ENCODE peak calls at places on chromosomes 4 and X, in ten cellular contexts. One of them, this sample, is unnamed.

GRCh38 chr4:103499094-103499493 is 220.7 kb downstream of the TACR3 start:
- DNase-seq in neural progenitor cell: no peak
- DNase-seq in NCI-H1092: no peak
- DNase-seq in activated naive CD8-positive, alpha-beta T cell treated with anti-CD3 and anti-CD28 coated beads, Interleukin-2, amount 50 U/mL, for 24 hours: no peak
- DNase-seq in left colon: no peak
- DNase-seq in neural crest cell: no peak
- DNase-seq in stimulated activated CD4-positive, alpha-beta T cell treated with anti-CD3 and anti-CD28 coated beads, TNF-alpha, amount 100 ng/mL, for 48 hours: no peak
- DNase-seq in tibial nerve: no peak
- DNase-seq in COR-L47: no peak
- DNase-seq in effector memory CD8-positive, alpha-beta T cell: no peak
- DNase-seq in this sample: no peak

GRCh38 chrX:106510713-106511411 is 100.9 kb upstream of the RADX start:
- DNase-seq in activated naive CD8-positive, alpha-beta T cell treated with anti-CD3 and anti-CD28 coated beads, Interleukin-2, amount 50 U/mL, for 24 hours: no peak
- DNase-seq in left colon: no peak
- DNase-seq in stimulated activated CD4-positive, alpha-beta T cell treated with anti-CD3 and anti-CD28 coated beads, TNF-alpha, amount 100 ng/mL, for 48 hours: no peak
- DNase-seq in neural crest cell: no peak
- DNase-seq in tibial nerve: no peak
- DNase-seq in NCI-H1092: no peak
- DNase-seq in COR-L47: no peak
- DNase-seq in neural progenitor cell: no peak
- DNase-seq in effector memory CD8-positive, alpha-beta T cell: no peak
- DNase-seq in this sample: no peak

GRCh38 chrX:56281789-56282188 is 49.6 kb downstream of the KLF8 start:
- DNase-seq in neural progenitor cell: peak
- DNase-seq in effector memory CD8-positive, alpha-beta T cell: peak
- DNase-seq in tibial nerve: no peak
- DNase-seq in COR-L47: no peak
- DNase-seq in NCI-H1092: no peak
- DNase-seq in left colon: no peak
- DNase-seq in stimulated activated CD4-positive, alpha-beta T cell treated with anti-CD3 and anti-CD28 coated beads, TNF-alpha, amount 100 ng/mL, for 48 hours: no peak
- DNase-seq in activated naive CD8-positive, alpha-beta T cell treated with anti-CD3 and anti-CD28 coated beads, Interleukin-2, amount 50 U/mL, for 24 hours: no peak
- DNase-seq in neural crest cell: no peak
- DNase-seq in this sample: no peak

GRCh38 chrX:46961574-46962279 is 49.5 kb downstream of the JADE3 start:
- DNase-seq in stimulated activated CD4-positive, alpha-beta T cell treated with anti-CD3 and anti-CD28 coated beads, TNF-alpha, amount 100 ng/mL, for 48 hours: no peak
- DNase-seq in tibial nerve: no peak
- DNase-seq in activated naive CD8-positive, alpha-beta T cell treated with anti-CD3 and anti-CD28 coated beads, Interleukin-2, amount 50 U/mL, for 24 hours: no peak
- DNase-seq in neural progenitor cell: peak
- DNase-seq in effector memory CD8-positive, alpha-beta T cell: no peak
- DNase-seq in left colon: no peak
- DNase-seq in NCI-H1092: peak
- DNase-seq in COR-L47: no peak
- DNase-seq in neural crest cell: no peak
- DNase-seq in this sample: no peak

GRCh38 chr4:42391356-42391675 is 6.0 kb upstream of the SHISA3 start:
- DNase-seq in tibial nerve: no peak
- DNase-seq in activated naive CD8-positive, alpha-beta T cell treated with anti-CD3 and anti-CD28 coated beads, Interleukin-2, amount 50 U/mL, for 24 hours: no peak
- DNase-seq in neural crest cell: no peak
- DNase-seq in left colon: no peak
- DNase-seq in effector memory CD8-positive, alpha-beta T cell: no peak
- DNase-seq in stimulated activated CD4-positive, alpha-beta T cell treated with anti-CD3 and anti-CD28 coated beads, TNF-alpha, amount 100 ng/mL, for 48 hours: no peak
- DNase-seq in neural progenitor cell: no peak
- DNase-seq in NCI-H1092: no peak
- DNase-seq in COR-L47: no peak
- DNase-seq in this sample: no peak

GRCh38 chr4:38145741-38146140 is 185.5 kb downstream of the PTTG2 start:
- DNase-seq in tibial nerve: no peak
- DNase-seq in stimulated activated CD4-positive, alpha-beta T cell treated with anti-CD3 and anti-CD28 coated beads, TNF-alpha, amount 100 ng/mL, for 48 hours: no peak
- DNase-seq in activated naive CD8-positive, alpha-beta T cell treated with anti-CD3 and anti-CD28 coated beads, Interleukin-2, amount 50 U/mL, for 24 hours: no peak
- DNase-seq in effector memory CD8-positive, alpha-beta T cell: no peak
- DNase-seq in left colon: no peak
- DNase-seq in neural progenitor cell: no peak
- DNase-seq in NCI-H1092: no peak
- DNase-seq in neural crest cell: no peak
- DNase-seq in COR-L47: no peak
- DNase-seq in this sample: no peak

GRCh38 chr4:188023682-188024081 is 28.1 kb downstream of the ZFP42 start:
- DNase-seq in effector memory CD8-positive, alpha-beta T cell: no peak
- DNase-seq in NCI-H1092: no peak
- DNase-seq in left colon: no peak
- DNase-seq in COR-L47: no peak
- DNase-seq in stimulated activated CD4-positive, alpha-beta T cell treated with anti-CD3 and anti-CD28 coated beads, TNF-alpha, amount 100 ng/mL, for 48 hours: no peak
- DNase-seq in neural progenitor cell: no peak
- DNase-seq in neural crest cell: no peak
- DNase-seq in tibial nerve: no peak
- DNase-seq in activated naive CD8-positive, alpha-beta T cell treated with anti-CD3 and anti-CD28 coated beads, Interleukin-2, amount 50 U/mL, for 24 hours: no peak
- DNase-seq in this sample: no peak

GRCh38 chr4:6222761-6223292 is 22.5 kb upstream of the JAKMIP1 start:
- DNase-seq in left colon: no peak
- DNase-seq in stimulated activated CD4-positive, alpha-beta T cell treated with anti-CD3 and anti-CD28 coated beads, TNF-alpha, amount 100 ng/mL, for 48 hours: no peak
- DNase-seq in neural crest cell: peak
- DNase-seq in effector memory CD8-positive, alpha-beta T cell: no peak
- DNase-seq in COR-L47: no peak
- DNase-seq in activated naive CD8-positive, alpha-beta T cell treated with anti-CD3 and anti-CD28 coated beads, Interleukin-2, amount 50 U/mL, for 24 hours: no peak
- DNase-seq in tibial nerve: no peak
- DNase-seq in neural progenitor cell: peak
- DNase-seq in NCI-H1092: no peak
- DNase-seq in this sample: no peak

GRCh38 chr4:833731-834367 is 7.9 kb upstream of the CPLX1 start:
- DNase-seq in neural progenitor cell: no peak
- DNase-seq in stimulated activated CD4-positive, alpha-beta T cell treated with anti-CD3 and anti-CD28 coated beads, TNF-alpha, amount 100 ng/mL, for 48 hours: no peak
- DNase-seq in tibial nerve: no peak
- DNase-seq in left colon: no peak
- DNase-seq in activated naive CD8-positive, alpha-beta T cell treated with anti-CD3 and anti-CD28 coated beads, Interleukin-2, amount 50 U/mL, for 24 hours: no peak
- DNase-seq in COR-L47: no peak
- DNase-seq in neural crest cell: no peak
- DNase-seq in NCI-H1092: no peak
- DNase-seq in effector memory CD8-positive, alpha-beta T cell: no peak
- DNase-seq in this sample: no peak

GRCh38 chrX:119062750-119063374 is 9.9 kb upstream of the CT47C1 start:
- DNase-seq in effector memory CD8-positive, alpha-beta T cell: no peak
- DNase-seq in tibial nerve: no peak
- DNase-seq in COR-L47: no peak
- DNase-seq in activated naive CD8-positive, alpha-beta T cell treated with anti-CD3 and anti-CD28 coated beads, Interleukin-2, amount 50 U/mL, for 24 hours: no peak
- DNase-seq in neural progenitor cell: peak
- DNase-seq in left colon: no peak
- DNase-seq in stimulated activated CD4-positive, alpha-beta T cell treated with anti-CD3 and anti-CD28 coated beads, TNF-alpha, amount 100 ng/mL, for 48 hours: no peak
- DNase-seq in NCI-H1092: no peak
- DNase-seq in neural crest cell: no peak
- DNase-seq in this sample: no peak

GRCh38 chrX:2767631-2768455 is 16.0 kb downstream of the XG start:
- DNase-seq in left colon: peak
- DNase-seq in tibial nerve: peak
- DNase-seq in stimulated activated CD4-positive, alpha-beta T cell treated with anti-CD3 and anti-CD28 coated beads, TNF-alpha, amount 100 ng/mL, for 48 hours: no peak
- DNase-seq in neural progenitor cell: peak
- DNase-seq in activated naive CD8-positive, alpha-beta T cell treated with anti-CD3 and anti-CD28 coated beads, Interleukin-2, amount 50 U/mL, for 24 hours: no peak
- DNase-seq in NCI-H1092: no peak
- DNase-seq in neural crest cell: no peak
- DNase-seq in COR-L47: peak
- DNase-seq in effector memory CD8-positive, alpha-beta T cell: no peak
- DNase-seq in this sample: peak

GRCh38 chr4:154164931-154165839 is 326.4 kb downstream of the DCHS2 start:
- DNase-seq in neural crest cell: no peak
- DNase-seq in effector memory CD8-positive, alpha-beta T cell: no peak
- DNase-seq in COR-L47: no peak
- DNase-seq in activated naive CD8-positive, alpha-beta T cell treated with anti-CD3 and anti-CD28 coated beads, Interleukin-2, amount 50 U/mL, for 24 hours: peak
- DNase-seq in stimulated activated CD4-positive, alpha-beta T cell treated with anti-CD3 and anti-CD28 coated beads, TNF-alpha, amount 100 ng/mL, for 48 hours: peak
- DNase-seq in neural progenitor cell: no peak
- DNase-seq in tibial nerve: peak
- DNase-seq in left colon: no peak
- DNase-seq in NCI-H1092: no peak
- DNase-seq in this sample: peak

GRCh38 chrX:9211269-9211668 is 177.3 kb upstream of the FAM9B start:
- DNase-seq in left colon: no peak
- DNase-seq in COR-L47: no peak
- DNase-seq in NCI-H1092: no peak
- DNase-seq in neural progenitor cell: no peak
- DNase-seq in neural crest cell: no peak
- DNase-seq in effector memory CD8-positive, alpha-beta T cell: no peak
- DNase-seq in stimulated activated CD4-positive, alpha-beta T cell treated with anti-CD3 and anti-CD28 coated beads, TNF-alpha, amount 100 ng/mL, for 48 hours: no peak
- DNase-seq in activated naive CD8-positive, alpha-beta T cell treated with anti-CD3 and anti-CD28 coated beads, Interleukin-2, amount 50 U/mL, for 24 hours: no peak
- DNase-seq in tibial nerve: no peak
- DNase-seq in this sample: no peak

GRCh38 chrX:154476821-154477220 is 2.3 kb downstream of the LAGE3 start:
- DNase-seq in COR-L47: no peak
- DNase-seq in neural progenitor cell: no peak
- DNase-seq in stimulated activated CD4-positive, alpha-beta T cell treated with anti-CD3 and anti-CD28 coated beads, TNF-alpha, amount 100 ng/mL, for 48 hours: no peak
- DNase-seq in effector memory CD8-positive, alpha-beta T cell: no peak
- DNase-seq in activated naive CD8-positive, alpha-beta T cell treated with anti-CD3 and anti-CD28 coated beads, Interleukin-2, amount 50 U/mL, for 24 hours: no peak
- DNase-seq in NCI-H1092: no peak
- DNase-seq in tibial nerve: no peak
- DNase-seq in left colon: no peak
- DNase-seq in neural crest cell: no peak
- DNase-seq in this sample: no peak

GRCh38 chr4:93834371-93835066 is 6.0 kb downstream of the ATOH1 start:
- DNase-seq in left colon: no peak
- DNase-seq in COR-L47: no peak
- DNase-seq in neural progenitor cell: peak
- DNase-seq in activated naive CD8-positive, alpha-beta T cell treated with anti-CD3 and anti-CD28 coated beads, Interleukin-2, amount 50 U/mL, for 24 hours: no peak
- DNase-seq in NCI-H1092: no peak
- DNase-seq in neural crest cell: peak
- DNase-seq in effector memory CD8-positive, alpha-beta T cell: no peak
- DNase-seq in tibial nerve: no peak
- DNase-seq in stimulated activated CD4-positive, alpha-beta T cell treated with anti-CD3 and anti-CD28 coated beads, TNF-alpha, amount 100 ng/mL, for 48 hours: no peak
- DNase-seq in this sample: no peak

GRCh38 chr4:85776579-85776978 is 301.6 kb downstream of the ARHGAP24 start:
- DNase-seq in NCI-H1092: no peak
- DNase-seq in activated naive CD8-positive, alpha-beta T cell treated with anti-CD3 and anti-CD28 coated beads, Interleukin-2, amount 50 U/mL, for 24 hours: no peak
- DNase-seq in left colon: no peak
- DNase-seq in neural progenitor cell: no peak
- DNase-seq in neural crest cell: no peak
- DNase-seq in effector memory CD8-positive, alpha-beta T cell: no peak
- DNase-seq in stimulated activated CD4-positive, alpha-beta T cell treated with anti-CD3 and anti-CD28 coated beads, TNF-alpha, amount 100 ng/mL, for 48 hours: no peak
- DNase-seq in tibial nerve: no peak
- DNase-seq in COR-L47: no peak
- DNase-seq in this sample: no peak

GRCh38 chrX:12741416-12741815 is 49.8 kb upstream of the PRPS2 start:
- DNase-seq in NCI-H1092: no peak
- DNase-seq in activated naive CD8-positive, alpha-beta T cell treated with anti-CD3 and anti-CD28 coated beads, Interleukin-2, amount 50 U/mL, for 24 hours: no peak
- DNase-seq in stimulated activated CD4-positive, alpha-beta T cell treated with anti-CD3 and anti-CD28 coated beads, TNF-alpha, amount 100 ng/mL, for 48 hours: no peak
- DNase-seq in tibial nerve: no peak
- DNase-seq in neural crest cell: no peak
- DNase-seq in neural progenitor cell: no peak
- DNase-seq in COR-L47: no peak
- DNase-seq in effector memory CD8-positive, alpha-beta T cell: no peak
- DNase-seq in left colon: no peak
- DNase-seq in this sample: peak

GRCh38 chr4:52173470-52174055 is 122.5 kb downstream of the SPATA18 start:
- DNase-seq in tibial nerve: peak
- DNase-seq in COR-L47: no peak
- DNase-seq in neural crest cell: no peak
- DNase-seq in neural progenitor cell: no peak
- DNase-seq in activated naive CD8-positive, alpha-beta T cell treated with anti-CD3 and anti-CD28 coated beads, Interleukin-2, amount 50 U/mL, for 24 hours: no peak
- DNase-seq in NCI-H1092: no peak
- DNase-seq in effector memory CD8-positive, alpha-beta T cell: no peak
- DNase-seq in stimulated activated CD4-positive, alpha-beta T cell treated with anti-CD3 and anti-CD28 coated beads, TNF-alpha, amount 100 ng/mL, for 48 hours: no peak
- DNase-seq in left colon: peak
- DNase-seq in this sample: peak

GRCh38 chr4:77852892-77853495 is 9.6 kb upstream of the MRPL1 start:
- DNase-seq in effector memory CD8-positive, alpha-beta T cell: peak
- DNase-seq in tibial nerve: no peak
- DNase-seq in NCI-H1092: no peak
- DNase-seq in activated naive CD8-positive, alpha-beta T cell treated with anti-CD3 and anti-CD28 coated beads, Interleukin-2, amount 50 U/mL, for 24 hours: peak
- DNase-seq in neural progenitor cell: no peak
- DNase-seq in left colon: peak
- DNase-seq in neural crest cell: no peak
- DNase-seq in COR-L47: no peak
- DNase-seq in stimulated activated CD4-positive, alpha-beta T cell treated with anti-CD3 and anti-CD28 coated beads, TNF-alpha, amount 100 ng/mL, for 48 hours: no peak
- DNase-seq in this sample: no peak

GRCh38 chr4:129328176-129328575 is 232.2 kb downstream of the C4orf33 start:
- DNase-seq in stimulated activated CD4-positive, alpha-beta T cell treated with anti-CD3 and anti-CD28 coated beads, TNF-alpha, amount 100 ng/mL, for 48 hours: no peak
- DNase-seq in activated naive CD8-positive, alpha-beta T cell treated with anti-CD3 and anti-CD28 coated beads, Interleukin-2, amount 50 U/mL, for 24 hours: no peak
- DNase-seq in neural progenitor cell: no peak
- DNase-seq in neural crest cell: no peak
- DNase-seq in effector memory CD8-positive, alpha-beta T cell: no peak
- DNase-seq in left colon: no peak
- DNase-seq in tibial nerve: no peak
- DNase-seq in COR-L47: no peak
- DNase-seq in NCI-H1092: no peak
- DNase-seq in this sample: no peak